ENCODE peak calls at places on chromosome 15, in eight cellular contexts. D is transverse colon, Z is brain microvascular endothelial cell, X is AG09309, Q is fibroblast of lung, M is upper lobe of left lung, A is Panc1, G is fibroblast of mammary gland. T is an unnamed sample.

GRCh38 chr15:76169792-76170425 is 110.1 kb downstream of the TMEM266 start:
- DNase-seq in D (no peak), Z (no peak), X (no peak), Q (peak), M (no peak), A (no peak), G (no peak), T (no peak)

GRCh38 chr15:75606711-75607684 is 18.5 kb downstream of the SNUPN start:
- DNase-seq in D (peak), Z (peak), X (no peak), Q (peak), M (no peak), A (no peak), G (peak), T (no peak)

GRCh38 chr15:31004220-31004733 is 12.8 kb upstream of the MTMR10 start:
- DNase-seq in D (peak), Z (no peak), X (no peak), Q (peak), M (no peak), A (no peak), G (no peak), T (no peak)

GRCh38 chr15:73437541-73438109 is 5.3 kb upstream of the REC114 start:
- DNase-seq in D (no peak), Z (no peak), X (no peak), Q (no peak), M (no peak), A (no peak), G (no peak), T (no peak)

GRCh38 chr15:59303641-59304433 is 68.8 kb downstream of the MYO1E start:
- DNase-seq in D (no peak), Z (peak), X (no peak), Q (peak), M (no peak), A (no peak), G (peak), T (peak)

GRCh38 chr15:30943654-30944335 is 40.1 kb downstream of the FAN1 start:
- DNase-seq in D (no peak), Z (no peak), X (no peak), Q (peak), M (no peak), A (no peak), G (peak), T (no peak)

GRCh38 chr15:88426304-88426703 is 40.9 kb downstream of the MRPL46 start:
- DNase-seq in D (no peak), Z (no peak), X (no peak), Q (no peak), M (no peak), A (no peak), G (no peak), T (no peak)

GRCh38 chr15:56869573-56869972 is 48.9 kb upstream of the TCF12 start:
- DNase-seq in D (peak), Z (peak), X (no peak), Q (peak), M (no peak), A (no peak), G (peak), T (peak)

GRCh38 chr15:59736181-59736580 is 47.1 kb upstream of the BNIP2 start:
- DNase-seq in D (no peak), Z (no peak), X (no peak), Q (no peak), M (no peak), A (no peak), G (no peak), T (no peak)

GRCh38 chr15:35209838-35210237 is 124.7 kb upstream of the NANOGP8 start:
- DNase-seq in D (no peak), Z (no peak), X (no peak), Q (no peak), M (no peak), A (no peak), G (no peak), T (peak)

GRCh38 chr15:76285241-76285825 is 25.9 kb downstream of the ETFA start:
- DNase-seq in D (no peak), Z (peak), X (no peak), Q (no peak), M (no peak), A (no peak), G (peak), T (peak)

GRCh38 chr15:85137507-85138175 is 156.0 kb downstream of the PDE8A start:
- DNase-seq in D (no peak), Z (no peak), X (no peak), Q (no peak), M (no peak), A (no peak), G (no peak), T (no peak)

GRCh38 chr15:100726070-100726420 is 123.7 kb downstream of the ASB7 start:
- DNase-seq in D (no peak), Z (no peak), X (no peak), Q (no peak), M (no peak), A (no peak), G (no peak), T (no peak)

GRCh38 chr15:85503151-85503797 is 122.9 kb downstream of the AKAP13 start:
- DNase-seq in D (no peak), Z (no peak), X (no peak), Q (no peak), M (no peak), A (no peak), G (no peak), T (no peak)

GRCh38 chr15:62999923-63000484 is 42.5 kb upstream of the TPM1 start:
- DNase-seq in D (no peak), Z (no peak), X (no peak), Q (no peak), M (peak), A (no peak), G (no peak), T (no peak)

GRCh38 chr15:75866916-75867315 is 23.7 kb downstream of the UBE2Q2 start:
- DNase-seq in D (no peak), Z (no peak), X (no peak), Q (no peak), M (no peak), A (no peak), G (no peak), T (no peak)

GRCh38 chr15:68550004-68550403 is 28.8 kb upstream of the CORO2B start:
- DNase-seq in D (no peak), Z (no peak), X (no peak), Q (no peak), M (no peak), A (no peak), G (no peak), T (no peak)

GRCh38 chr15:96342143-96342466 is 11.6 kb downstream of the NR2F2 start:
- DNase-seq in D (no peak), Z (no peak), X (no peak), Q (no peak), M (no peak), A (no peak), G (no peak), T (no peak)

GRCh38 chr15:91973481-91973880 is 120.0 kb downstream of the SLCO3A1 start:
- DNase-seq in D (no peak), Z (no peak), X (no peak), Q (no peak), M (no peak), A (no peak), G (no peak), T (no peak)
- TF ChIP-seq CTCF in D (no peak), Z (no peak), X (peak), Q (peak), M (no peak), A (peak), G (no peak), T (peak)

DNA sequence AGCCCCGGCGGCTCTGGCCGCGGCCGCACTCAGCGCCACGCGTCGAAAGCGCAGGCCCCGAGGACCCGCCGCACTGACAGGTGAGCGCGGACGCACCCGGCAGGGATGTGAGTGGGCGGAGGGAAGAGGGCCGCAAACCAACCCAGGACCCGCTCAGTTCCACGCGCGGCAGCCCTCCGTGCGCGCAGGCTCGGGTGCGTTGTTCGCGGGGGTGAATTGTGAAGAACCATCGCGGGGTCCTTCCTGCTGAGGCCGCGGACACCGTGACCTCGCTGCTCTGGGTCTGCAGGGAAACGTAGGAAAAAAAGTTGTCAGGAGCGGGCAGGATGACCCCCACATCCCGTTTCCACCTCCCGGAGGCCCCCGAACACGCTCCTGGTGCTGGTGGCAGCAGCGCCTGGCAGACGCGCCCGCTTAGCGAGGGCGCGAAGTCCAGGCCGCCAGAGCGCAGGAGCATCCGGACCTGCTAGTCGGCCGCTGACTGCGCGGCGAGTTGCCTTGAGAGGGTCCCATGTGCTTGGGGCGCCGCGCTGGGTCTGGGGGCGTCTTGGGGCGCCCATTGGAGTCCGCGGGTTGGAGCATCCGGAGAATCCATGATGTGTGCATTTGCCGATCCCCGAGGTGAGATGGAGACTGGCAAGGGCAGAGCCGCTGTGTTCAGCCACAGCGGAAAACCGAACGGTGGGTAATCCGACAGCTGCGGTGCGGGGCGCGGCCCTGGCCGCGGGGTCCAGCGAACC is 448 bp downstream of the GREM1 start:
- DNase-seq in D (peak), Z (no peak), X (no peak), Q (peak), M (no peak), A (no peak), G (peak), T (no peak)
- H3K4me3 ChIP-seq in D (peak), Z (peak), X (peak), Q (peak), M (no peak), A (peak), G (peak), T (peak)

DNA sequence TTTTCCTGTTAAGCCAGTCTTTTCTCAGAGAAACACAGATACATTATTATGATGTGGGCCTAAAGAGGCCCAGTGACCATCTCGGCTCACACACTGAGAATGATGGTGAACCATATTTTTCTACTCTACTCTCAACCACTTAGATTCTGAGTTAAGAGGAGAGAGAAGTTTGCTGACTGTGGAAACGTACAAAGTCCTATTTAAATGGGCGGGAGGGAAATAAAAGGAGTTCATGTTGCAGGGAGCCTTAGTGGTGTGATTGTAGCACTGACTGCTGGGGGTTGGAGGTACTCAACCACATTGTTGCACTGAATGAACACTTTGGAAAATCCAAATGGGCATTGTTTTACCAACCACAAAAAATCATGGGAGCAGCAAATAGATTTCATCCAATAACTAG is 51.0 kb downstream of the ATP8B4 start:
- DNase-seq in D (no peak), Z (no peak), X (no peak), Q (no peak), M (no peak), A (no peak), G (no peak), T (no peak)
- TF ChIP-seq CTCF in D (no peak), Z (no peak), X (no peak), Q (no peak), M (no peak), A (no peak), G (no peak), T (no peak)

GRCh38 chr15:25784876-25785642 is 78.1 kb downstream of the ATP10A start:
- DNase-seq in D (no peak), Z (peak), X (peak), Q (peak), M (no peak), A (no peak), G (peak), T (peak)
- H3K4me3 ChIP-seq in D (no peak), Z (no peak), X (no peak), Q (no peak), M (no peak), A (no peak), G (no peak), T (no peak)

DNA sequence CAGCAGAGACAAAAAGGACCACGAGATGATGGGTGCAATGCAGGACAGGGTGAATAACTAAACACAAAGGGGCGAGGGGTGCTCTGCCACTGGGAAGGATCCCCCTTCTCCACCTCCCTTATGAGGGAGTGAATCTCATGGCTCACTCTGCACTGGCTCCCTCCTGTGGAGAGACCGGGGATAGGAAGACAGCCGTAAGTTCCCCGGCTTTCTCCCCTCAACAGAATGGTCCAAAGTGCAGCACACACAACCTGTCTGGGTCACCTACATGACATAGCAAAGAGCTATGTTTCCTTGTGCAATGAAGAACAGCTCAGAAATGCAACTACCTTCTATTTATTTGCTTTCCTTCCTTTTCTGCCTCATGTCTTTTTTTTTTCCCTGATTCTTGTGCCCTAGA is 7.8 kb upstream of the ACSBG1 start:
- DNase-seq in D (peak), Z (no peak), X (no peak), Q (no peak), M (no peak), A (no peak), G (peak), T (peak)
- TF ChIP-seq CTCF in D (peak), Z (peak), X (peak), Q (peak), M (no peak), A (peak), G (peak), T (peak)

GRCh38 chr15:99619712-99620111 is 53.9 kb downstream of the MEF2A start:
- DNase-seq in D (no peak), Z (no peak), X (peak), Q (no peak), M (no peak), A (no peak), G (peak), T (peak)

GRCh38 chr15:99616773-99617342 is 51.1 kb downstream of the MEF2A start:
- DNase-seq in D (no peak), Z (no peak), X (no peak), Q (no peak), M (no peak), A (no peak), G (no peak), T (no peak)

GRCh38 chr15:99620178-99620577 is 54.4 kb downstream of the MEF2A start:
- DNase-seq in D (no peak), Z (no peak), X (no peak), Q (no peak), M (no peak), A (no peak), G (no peak), T (no peak)

GRCh38 chr15:99621767-99622166 is 56.0 kb downstream of the MEF2A start:
- DNase-seq in D (no peak), Z (no peak), X (no peak), Q (no peak), M (no peak), A (no peak), G (no peak), T (no peak)

DNA sequence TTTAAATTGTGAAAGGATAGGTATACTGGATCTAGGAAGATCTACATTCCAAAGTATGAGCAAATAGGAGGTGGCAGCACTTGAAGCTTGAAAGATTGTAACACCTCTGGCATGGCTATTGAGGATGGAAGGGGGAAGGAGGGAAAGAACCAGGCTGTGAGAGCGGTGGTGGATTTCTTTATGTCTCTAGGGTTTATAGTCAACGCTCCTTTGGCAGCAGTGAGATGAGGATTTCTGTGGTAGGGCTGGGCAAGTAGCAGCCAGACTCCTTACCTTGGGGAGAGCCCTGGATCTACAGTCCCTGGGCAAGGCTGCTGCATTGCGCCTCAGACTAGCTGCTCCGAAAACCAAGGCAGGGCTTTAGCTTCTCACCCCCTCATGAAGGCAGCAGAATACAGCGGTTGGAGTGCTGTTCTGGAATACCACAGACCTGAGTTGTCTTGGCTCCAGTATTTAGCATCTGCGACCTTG is 53.2 kb downstream of the MEF2A start:
- DNase-seq in D (no peak), Z (no peak), X (no peak), Q (peak), M (no peak), A (no peak), G (peak), T (peak)
- H3K4me3 ChIP-seq in D (no peak), Z (no peak), X (no peak), Q (no peak), M (no peak), A (no peak), G (no peak), T (no peak)

GRCh38 chr15:83207622-83208356 is at the start of gene HDGFL3:
- DNase-seq in D (peak), Z (peak), X (no peak), Q (peak), M (peak), A (no peak), G (peak), T (peak)
- TF ChIP-seq CTCF in D (no peak), Z (no peak), X (no peak), Q (no peak), M (no peak), A (no peak), G (no peak), T (no peak)